ENCODE peak calls at places on chromosomes 13 and 19, in eight cellular contexts. T is OCI-LY7, K is mesendoderm, C is PC-3, Q is IMR-90, S is HCT116, F is GM23338, W is fibroblast of lung. U is an unnamed sample.
A peak's percentile ranks its signal among the peaks of the same experiment; 100 is the strongest.

GRCh38 chr19:42054205-42054604 is 15.8 kb downstream of the GRIK5 start:
- DNase-seq in T (no peak), K (no peak), C (no peak), Q (no peak), S (no peak), F (no peak), W (no peak), U (no peak)

GRCh38 chr19:44684892-44685847 is 13.8 kb upstream of the CEACAM16 start:
- DNase-seq in T (no peak), K (peak; percentile 91), C (peak; percentile 82), Q (peak; percentile 97), S (peak; percentile 95), F (peak; percentile 60), W (peak; percentile 77), U (peak; percentile 72)

GRCh38 chr13:76822691-76823267 is 63.4 kb downstream of the KCTD12 start:
- DNase-seq in T (peak; percentile 8), K (peak; percentile 42), C (peak; percentile 53), Q (peak; percentile 34), S (no peak), F (no peak), W (peak; percentile 60), U (no peak)

GRCh38 chr19:7970716-7971448 is 27.4 kb upstream of the TIMM44 start:
- DNase-seq in T (peak; percentile 45), K (peak; percentile 83), C (peak; percentile 76), Q (peak; percentile 28), S (peak; percentile 8), F (peak; percentile 94), W (peak; percentile 43), U (peak; percentile 66)

GRCh38 chr13:74191036-74191809 is 57.0 kb upstream of the KLF12 start:
- DNase-seq in T (no peak), K (no peak), C (no peak), Q (peak; percentile 32), S (no peak), F (no peak), W (no peak), U (no peak)

GRCh38 chr13:58953638-58954037 is 1210.1 kb downstream of the DIAPH3 start:
- DNase-seq in T (peak; percentile 92), K (no peak), C (no peak), Q (no peak), S (no peak), F (no peak), W (no peak), U (no peak)

GRCh38 chr19:42206871-42207755 is 10.4 kb downstream of the DEDD2 start:
- DNase-seq in T (no peak), K (no peak), C (peak; percentile 88), Q (peak; percentile 44), S (no peak), F (no peak), W (no peak), U (no peak)

GRCh38 chr19:8639821-8640401 is 9.5 kb downstream of the NFILZ start:
- DNase-seq in T (no peak), K (no peak), C (no peak), Q (no peak), S (no peak), F (peak; percentile 32), W (no peak), U (no peak)

GRCh38 chr13:92164822-92165221 is 766.4 kb downstream of the GPC5 start:
- DNase-seq in T (no peak), K (peak; percentile 32), C (no peak), Q (no peak), S (no peak), F (peak; percentile 43), W (no peak), U (no peak)

GRCh38 chr19:42313840-42314755 is 989 bp downstream of the TMEM145 start:
- DNase-seq in T (no peak), K (no peak), C (no peak), Q (no peak), S (no peak), F (no peak), W (no peak), U (no peak)

GRCh38 chr13:47258384-47258783 is 361.5 kb upstream of the HTR2A start:
- DNase-seq in T (no peak), K (no peak), C (no peak), Q (no peak), S (no peak), F (no peak), W (no peak), U (no peak)

GRCh38 chr19:40928859-40929258 is 46.8 kb upstream of the CYP2A7 start:
- DNase-seq in T (no peak), K (peak; percentile 75), C (no peak), Q (no peak), S (no peak), F (no peak), W (no peak), U (peak; percentile 32)

GRCh38 chr19:48964205-48965032 is 690 bp upstream of the FTL start:
- DNase-seq in T (no peak), K (peak; percentile 90), C (no peak), Q (peak; percentile 44), S (no peak), F (peak; percentile 82), W (peak; percentile 61), U (peak; percentile 82)

GRCh38 chr13:111204438-111205177 is 89.5 kb downstream of the ARHGEF7 start:
- DNase-seq in T (no peak), K (peak; percentile 86), C (no peak), Q (peak; percentile 84), S (no peak), F (peak; percentile 73), W (peak; percentile 86), U (peak; percentile 85)

GRCh38 chr13:28137556-28137955 is 789 bp upstream of the PAN3 start:
- DNase-seq in T (no peak), K (no peak), C (peak; percentile 8), Q (no peak), S (no peak), F (no peak), W (peak; percentile 26), U (no peak)

GRCh38 chr19:41533691-41534090 is 42.3 kb upstream of the CEACAM21 start:
- DNase-seq in T (no peak), K (no peak), C (no peak), Q (no peak), S (no peak), F (no peak), W (no peak), U (no peak)

GRCh38 chr19:51681286-51681956 is 11.7 kb upstream of the SPACA6 start:
- DNase-seq in T (no peak), K (peak; percentile 14), C (peak; percentile 38), Q (peak; percentile 27), S (no peak), F (peak; percentile 30), W (peak; percentile 45), U (no peak)

GRCh38 chr13:111904701-111905608 is 162.0 kb upstream of the SOX1 start:
- DNase-seq in T (no peak), K (no peak), C (no peak), Q (no peak), S (peak; percentile 10), F (peak; percentile 28), W (no peak), U (no peak)

DNA sequence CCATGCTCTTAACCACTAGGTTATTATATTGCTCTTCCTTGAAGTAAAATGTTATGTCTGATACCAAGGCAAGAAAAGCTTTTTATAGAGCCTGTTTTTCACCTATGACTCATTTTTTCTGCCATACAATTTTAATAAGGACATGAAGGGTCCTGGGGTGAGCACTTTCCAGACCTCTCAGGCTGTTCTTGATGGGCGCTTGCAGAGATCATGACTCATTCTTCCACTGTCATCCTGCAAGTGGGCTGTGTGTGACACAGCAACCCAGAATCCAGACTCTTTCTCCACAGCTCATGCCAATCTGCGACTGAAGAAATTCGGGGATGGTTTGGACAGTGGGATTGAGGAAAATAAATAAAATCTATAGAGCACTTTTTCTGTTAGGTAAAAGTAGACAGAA is 506.7 kb upstream of the NBEA start:
- DNase-seq in T (no peak), K (peak; percentile 16), C (peak; percentile 52), Q (no peak), S (peak; percentile 21), F (no peak), W (peak; percentile 47), U (no peak)
- H3K4me2 ChIP-seq in T (no peak overlapping the region), K (no peak overlapping the region), C (no peak overlapping the region), Q (no peak overlapping the region), S (peak overlapping the region; percentile 20), F (no peak overlapping the region), W (no peak overlapping the region), U (no peak overlapping the region)

GRCh38 chr13:113448885-113449692 is 4.2 kb downstream of the ADPRHL1 start:
- DNase-seq in T (peak; percentile 100), K (no peak), C (peak; percentile 93), Q (no peak), S (peak; percentile 96), F (no peak), W (no peak), U (peak; percentile 48)
- H3K4me2 ChIP-seq in T (peak overlapping the region; percentile 100), K (no peak overlapping the region), C (peak overlapping the region; percentile 97), Q (no peak overlapping the region), S (peak overlapping the region; percentile 85), F (no peak overlapping the region), W (no peak overlapping the region), U (peak overlapping the region; percentile 41)

GRCh38 chr13:40490086-40490723 is 176.2 kb downstream of the FOXO1 start:
- DNase-seq in T (no peak), K (no peak), C (no peak), Q (no peak), S (no peak), F (no peak), W (no peak), U (no peak)
- H3K4me2 ChIP-seq in T (peak overlapping the region; percentile 25), K (no peak overlapping the region), C (no peak overlapping the region), Q (no peak overlapping the region), S (no peak overlapping the region), F (no peak overlapping the region), W (no peak overlapping the region), U (no peak overlapping the region)

GRCh38 chr19:38319421-38320258 is at the start of gene KCNK6:
- DNase-seq in T (peak; percentile 44), K (peak; percentile 34), C (no peak), Q (no peak), S (no peak), F (peak; percentile 77), W (peak; percentile 8), U (peak; percentile 63)

GRCh38 chr19:38323276-38323675 is 3.6 kb downstream of the KCNK6 start:
- DNase-seq in T (no peak), K (no peak), C (no peak), Q (no peak), S (no peak), F (no peak), W (no peak), U (no peak)

GRCh38 chr19:38324431-38324830 is 4.8 kb downstream of the KCNK6 start:
- DNase-seq in T (no peak), K (no peak), C (no peak), Q (no peak), S (no peak), F (no peak), W (no peak), U (no peak)

GRCh38 chr19:38320969-38321339 is 1.3 kb downstream of the KCNK6 start:
- DNase-seq in T (no peak), K (no peak), C (no peak), Q (no peak), S (no peak), F (no peak), W (no peak), U (no peak)

DNA sequence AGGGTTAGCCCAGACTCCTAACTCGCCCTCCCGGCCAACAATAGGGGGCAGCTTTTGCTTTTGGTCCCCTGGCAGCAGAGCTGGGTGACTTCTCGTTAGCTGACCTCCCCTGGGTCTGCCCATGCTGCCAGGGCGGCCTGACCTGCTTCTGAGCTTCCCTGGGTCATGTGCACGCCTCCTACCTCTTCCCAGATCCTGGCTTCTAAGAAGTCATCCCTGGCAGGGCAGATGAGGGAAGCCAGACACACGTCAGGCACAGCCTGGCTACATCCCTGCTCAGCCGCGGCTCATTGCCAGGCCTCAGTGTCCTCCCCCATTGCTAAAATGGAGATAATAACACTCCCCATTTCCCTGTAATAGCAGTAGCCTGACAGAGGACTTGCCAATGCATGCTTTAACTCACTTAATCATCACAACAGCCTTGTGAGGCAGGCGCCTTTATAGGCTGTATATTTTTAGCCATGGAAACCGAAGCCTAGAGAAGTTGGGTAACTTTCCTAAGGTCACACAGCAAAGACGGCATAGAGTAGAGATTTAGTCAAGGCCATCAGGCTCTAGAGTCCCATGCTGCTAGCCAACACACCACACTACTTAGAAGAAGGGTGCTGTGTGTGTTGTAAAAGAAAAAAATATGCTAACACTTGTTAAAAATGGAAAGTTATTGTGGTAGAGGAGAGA is 2.1 kb downstream of the KCNK6 start:
- DNase-seq in T (no peak), K (no peak), C (no peak), Q (peak; percentile 27), S (no peak), F (no peak), W (peak; percentile 25), U (peak; percentile 69)
- H3K4me2 ChIP-seq in T (no peak overlapping the region), K (no peak overlapping the region), C (no peak overlapping the region), Q (no peak overlapping the region), S (peak overlapping the region; percentile 90), F (peak overlapping the region; percentile 32), W (peak overlapping the region; percentile 49), U (peak overlapping the region; percentile 100)